ENCODE peak calls at places on chromosomes 1 and 21, in five cellular contexts. R is brain microvascular endothelial cell, A is fibroblast of mammary gland, Q is astrocyte, Y is GM12864. H is an unnamed sample.

GRCh38 chr1:7584643-7585042 is 186.5 kb upstream of the VAMP3 start:
- DNase-seq in Y (no peak), R (no peak), Q (no peak), A (no peak), H (no peak)

GRCh38 chr1:199706826-199707606 is 320.5 kb upstream of the NR5A2 start:
- DNase-seq in Q (no peak), Y (no peak), A (no peak), R (no peak), H (no peak)

GRCh38 chr21:34092241-34092921 is 19.0 kb downstream of the MRPS6 start:
- DNase-seq in R (no peak), Q (no peak), Y (no peak), A (no peak), H (peak)

GRCh38 chr1:112840631-112841624 is 115.1 kb downstream of the SLC16A1 start:
- DNase-seq in R (no peak), Y (peak), A (no peak), Q (no peak), H (peak)

GRCh38 chr1:36737767-36738166 is 255.1 kb upstream of the CSF3R start:
- DNase-seq in R (no peak), Y (no peak), Q (no peak), A (no peak), H (no peak)

GRCh38 chr1:213387380-213388015 is 336.5 kb downstream of the RPS6KC1 start:
- DNase-seq in Q (no peak), Y (no peak), R (no peak), A (no peak), H (no peak)

GRCh38 chr1:114126696-114127095 is 27.0 kb downstream of the SYT6 start:
- DNase-seq in Q (no peak), Y (no peak), R (no peak), A (no peak), H (no peak)

GRCh38 chr21:33273044-33273443 is 6.9 kb downstream of the IL10RB start:
- DNase-seq in A (no peak), R (peak), Q (peak), Y (no peak), H (peak)

GRCh38 chr1:184622136-184622823 is 132.4 kb downstream of the EDEM3 start:
- DNase-seq in Y (no peak), A (peak), Q (peak), R (peak), H (peak)

GRCh38 chr1:150971583-150972416 is 2.8 kb downstream of the CERS2 start:
- DNase-seq in R (no peak), A (peak), Q (no peak), Y (no peak), H (no peak)
- TF ChIP-seq CTCF in R (peak), A (peak), Q (no peak), Y (no peak), H (no peak)

GRCh38 chr21:46228345-46229051 is at the start of gene LSS:
- DNase-seq in Q (peak), A (peak), R (peak), Y (peak), H (peak)

GRCh38 chr21:46226920-46227599 is 1.5 kb downstream of the LSS start:
- DNase-seq in Y (no peak), Q (peak), A (peak), R (peak), H (peak)

GRCh38 chr21:46227811-46228344 is 696 bp downstream of the LSS start:
- DNase-seq in R (no peak), Q (no peak), Y (no peak), A (no peak), H (peak)

GRCh38 chr21:46229923-46230260 is 1.3 kb upstream of the LSS start:
- DNase-seq in A (no peak), R (no peak), Q (no peak), Y (no peak), H (no peak)

DNA sequence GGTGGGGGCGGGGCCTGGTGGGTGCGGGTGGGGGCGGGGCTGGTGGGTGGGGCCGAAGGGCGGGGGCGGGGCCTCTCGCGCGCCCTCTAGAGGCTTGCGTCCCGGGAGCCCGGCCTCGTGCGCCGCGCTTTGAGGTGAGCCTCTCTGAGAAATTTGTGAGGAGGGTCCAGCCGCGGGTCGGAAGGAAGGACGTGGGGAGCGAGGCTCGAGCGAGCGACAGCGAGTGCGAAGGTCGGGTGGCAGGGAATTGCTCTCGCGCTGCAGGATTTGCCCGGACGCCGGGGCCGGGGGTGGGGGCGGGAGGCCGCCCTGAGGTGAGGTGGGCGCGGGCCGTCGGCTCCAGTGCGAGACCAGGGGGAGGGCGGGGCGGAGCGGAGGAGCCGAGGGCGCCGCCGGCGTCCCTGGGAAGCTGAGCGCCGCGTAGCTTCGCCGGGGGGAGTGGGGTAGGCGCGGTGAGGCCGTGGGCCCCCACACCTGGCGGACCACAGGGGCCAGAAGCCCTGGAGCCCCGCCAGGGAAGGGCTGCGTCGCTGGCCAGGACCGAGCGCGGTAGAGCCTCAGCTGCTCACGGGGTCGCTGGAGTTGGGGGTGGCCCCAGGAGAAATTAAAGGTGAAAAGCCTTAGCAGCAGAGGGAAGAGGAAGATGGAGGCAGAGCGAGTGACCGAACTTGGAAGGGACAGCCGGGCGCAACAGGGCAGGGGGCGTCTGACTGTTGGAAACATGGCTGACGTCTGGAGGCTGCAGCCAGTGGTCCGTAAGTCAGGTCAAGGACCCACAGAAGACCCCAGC is 754 bp upstream of the LSS start:
- DNase-seq in A (no peak), R (no peak), Q (no peak), Y (no peak), H (no peak)
- H3K4me3 ChIP-seq in A (peak), R (peak), Q (peak), Y (peak), H (peak)

DNA sequence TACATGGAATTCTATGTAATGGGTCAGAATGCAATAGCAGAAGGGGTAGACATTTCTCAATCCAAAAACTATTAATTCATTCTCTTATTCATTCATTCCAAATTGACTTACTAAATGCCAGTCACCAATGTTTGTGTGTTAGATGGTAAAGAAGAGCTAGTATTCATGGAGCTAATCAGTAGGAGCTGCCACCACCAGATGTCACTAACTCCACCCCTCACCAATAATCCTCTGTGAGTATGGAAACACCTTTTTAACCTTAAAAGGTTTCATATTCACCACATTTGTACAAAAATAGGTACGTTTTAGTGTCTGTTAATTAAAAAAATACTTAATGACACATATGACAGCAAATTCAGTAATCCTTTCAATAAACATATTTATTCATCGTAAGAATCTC is 131.8 kb upstream of the PKN2 start:
- DNase-seq in Q (no peak), R (no peak), Y (no peak), A (no peak), H (no peak)
- TF ChIP-seq CTCF in Q (no peak), R (no peak), Y (no peak), A (peak), H (no peak)

GRCh38 chr1:46488343-46489168 is 1.1 kb upstream of the DMBX1 start:
- DNase-seq in A (peak), R (no peak), Y (no peak), Q (peak), H (peak)
- H3K4me3 ChIP-seq in A (no peak), R (no peak), Y (no peak), Q (no peak), H (no peak)

GRCh38 chr1:178693368-178693767 is 31.7 kb upstream of the RALGPS2 start:
- DNase-seq in Y (no peak), R (no peak), A (no peak), Q (no peak), H (no peak)
- TF ChIP-seq CTCF in Y (no peak), R (peak), A (peak), Q (peak), H (no peak)

GRCh38 chr1:43363283-43363934 is 4.4 kb downstream of the ELOVL1 start:
- DNase-seq in A (peak), Y (no peak), Q (no peak), R (no peak), H (no peak)

GRCh38 chr1:43359696-43360095 is 915 bp downstream of the CDC20 start:
- DNase-seq in A (no peak), R (no peak), Q (no peak), Y (no peak), H (no peak)

GRCh38 chr1:43358746-43359693 is at the start of gene CDC20:
- DNase-seq in R (peak), Q (peak), A (peak), Y (peak), H (peak)

GRCh38 chr1:43358121-43358745 is 548 bp upstream of the CDC20 start:
- DNase-seq in Q (peak), R (no peak), Y (peak), A (peak), H (peak)

DNA sequence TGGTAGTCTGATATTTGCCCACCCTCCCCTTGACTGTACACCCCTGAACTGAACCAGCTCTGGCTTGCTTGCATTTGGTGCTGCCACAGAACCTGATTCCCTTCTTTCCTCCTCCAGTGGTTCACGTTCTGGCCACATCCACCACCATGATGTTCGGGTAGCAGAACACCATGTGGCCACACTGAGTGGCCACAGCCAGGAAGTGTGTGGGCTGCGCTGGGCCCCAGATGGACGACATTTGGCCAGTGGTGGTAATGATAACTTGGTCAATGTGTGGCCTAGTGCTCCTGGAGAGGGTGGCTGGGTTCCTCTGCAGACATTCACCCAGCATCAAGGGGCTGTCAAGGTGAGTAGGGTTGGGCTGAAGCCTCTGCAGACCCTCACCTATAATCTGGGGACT is 1.8 kb downstream of the CDC20 start:
- DNase-seq in A (no peak), Y (no peak), Q (no peak), R (no peak), H (no peak)
- H3K4me3 ChIP-seq in A (peak), Y (peak), Q (peak), R (peak), H (peak)

GRCh38 chr21:29710498-29710897 is 229.3 kb downstream of the GRIK1 start:
- DNase-seq in R (no peak), Y (no peak), Q (no peak), A (no peak), H (no peak)

GRCh38 chr21:29715089-29715488 is 224.7 kb downstream of the GRIK1 start:
- DNase-seq in Y (no peak), Q (no peak), A (no peak), R (no peak), H (no peak)

GRCh38 chr21:29716753-29717152 is 223.0 kb downstream of the GRIK1 start:
- DNase-seq in Y (no peak), A (no peak), Q (no peak), R (no peak), H (no peak)

GRCh38 chr21:29717659-29718058 is 222.1 kb downstream of the GRIK1 start:
- DNase-seq in Y (no peak), Q (no peak), A (no peak), R (no peak), H (no peak)

DNA sequence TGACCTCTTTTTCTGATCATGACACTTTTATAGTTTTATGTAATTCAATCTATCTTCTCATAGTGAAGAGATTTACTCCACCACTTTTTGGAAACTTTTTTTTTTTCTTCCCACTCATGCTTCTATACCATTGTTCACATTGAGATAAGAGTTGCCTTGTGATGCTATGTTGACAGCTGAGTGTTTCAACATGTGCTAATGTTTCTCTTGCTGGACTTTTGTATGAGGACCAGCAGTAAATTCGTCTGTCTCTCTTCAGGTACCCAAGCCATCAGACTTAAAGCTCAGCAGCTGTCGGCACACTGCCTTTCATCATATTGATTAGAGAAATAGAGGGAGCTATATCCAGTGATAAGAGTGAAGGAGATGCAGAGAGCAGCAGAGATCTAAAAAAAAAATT is 227.0 kb downstream of the GRIK1 start:
- DNase-seq in A (no peak), Y (no peak), R (no peak), Q (no peak), H (peak)
- TF ChIP-seq CTCF in A (no peak), Y (no peak), R (no peak), Q (no peak), H (no peak)

GRCh38 chr1:33306561-33307493 is 14.1 kb downstream of the A3GALT2 start:
- DNase-seq in Q (no peak), Y (no peak), A (no peak), R (no peak), H (peak)
- H3K4me3 ChIP-seq in Q (peak), Y (no peak), A (no peak), R (peak), H (no peak)

DNA sequence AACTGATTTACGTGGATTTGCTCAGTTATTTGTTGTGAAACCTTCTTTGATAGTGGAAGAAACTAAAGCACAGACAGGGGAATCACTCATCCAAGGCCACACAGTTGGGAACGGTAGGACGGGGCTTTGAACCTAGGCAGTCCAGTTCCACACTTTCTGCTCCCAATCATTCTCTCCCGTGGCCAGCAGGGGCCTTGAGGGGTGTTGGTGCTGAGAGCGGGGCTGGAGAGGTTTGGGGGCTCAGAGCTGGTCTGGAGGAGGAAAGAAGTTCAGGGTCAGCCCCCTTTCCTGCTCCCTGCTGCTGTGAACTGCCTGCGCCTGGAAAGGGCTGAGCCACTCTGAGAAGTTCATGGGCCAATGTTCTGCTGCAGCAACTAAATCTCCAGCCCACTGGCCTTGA is 31.4 kb upstream of the ACTL8 start:
- DNase-seq in A (no peak), R (no peak), Y (no peak), Q (no peak), H (no peak)
- TF ChIP-seq CTCF in A (peak), R (peak), Y (peak), Q (peak), H (peak)

H was measured in fibroblast of pulmonary artery.